ENCODE peak calls at places on chromosomes 4 and X, in five cellular contexts. One of them, this sample, is unnamed.
A peak's percentile ranks its signal among the peaks of the same experiment; 100 is the strongest.

GRCh38 chrX:44432641-44433040 is 89.2 kb upstream of the EFHC2 start:
- DNase-seq in caudate nucleus: no peak
- DNase-seq in COR-L47: no peak
- DNase-seq in stimulated activated CD8-positive, alpha-beta memory T cell treated with anti-CD3 and anti-CD28 coated beads, Interleukin-7, amount 100 ng/mL, for 24 hours: no peak
- DNase-seq in fibroblast of the aortic adventitia: no peak
- DNase-seq in this sample: peak; percentile 29

GRCh38 chr4:132572210-132572609 is 576.9 kb upstream of the PCDH10 start:
- DNase-seq in caudate nucleus: no peak
- DNase-seq in COR-L47: no peak
- DNase-seq in stimulated activated CD8-positive, alpha-beta memory T cell treated with anti-CD3 and anti-CD28 coated beads, Interleukin-7, amount 100 ng/mL, for 24 hours: no peak
- DNase-seq in fibroblast of the aortic adventitia: peak; percentile 87
- DNase-seq in this sample: no peak

GRCh38 chrX:57286507-57287251 is at the start of gene FAAH2:
- DNase-seq in caudate nucleus: no peak
- DNase-seq in COR-L47: peak; percentile 81
- DNase-seq in stimulated activated CD8-positive, alpha-beta memory T cell treated with anti-CD3 and anti-CD28 coated beads, Interleukin-7, amount 100 ng/mL, for 24 hours: peak; percentile 2
- DNase-seq in fibroblast of the aortic adventitia: no peak
- DNase-seq in this sample: no peak

GRCh38 chrX:151982217-151982616 is 7.7 kb upstream of the GABRE start:
- DNase-seq in caudate nucleus: no peak
- DNase-seq in COR-L47: no peak
- DNase-seq in stimulated activated CD8-positive, alpha-beta memory T cell treated with anti-CD3 and anti-CD28 coated beads, Interleukin-7, amount 100 ng/mL, for 24 hours: no peak
- DNase-seq in fibroblast of the aortic adventitia: peak; percentile 90
- DNase-seq in this sample: no peak

GRCh38 chr4:4474496-4474895 is 67.4 kb downstream of the STX18 start:
- DNase-seq in caudate nucleus: no peak
- DNase-seq in COR-L47: no peak
- DNase-seq in stimulated activated CD8-positive, alpha-beta memory T cell treated with anti-CD3 and anti-CD28 coated beads, Interleukin-7, amount 100 ng/mL, for 24 hours: no peak
- DNase-seq in fibroblast of the aortic adventitia: no peak
- DNase-seq in this sample: no peak

GRCh38 chrX:72142094-72142843 is 10.6 kb upstream of the RTL5 start:
- DNase-seq in caudate nucleus: no peak
- DNase-seq in COR-L47: peak; percentile 73
- DNase-seq in stimulated activated CD8-positive, alpha-beta memory T cell treated with anti-CD3 and anti-CD28 coated beads, Interleukin-7, amount 100 ng/mL, for 24 hours: no peak
- DNase-seq in fibroblast of the aortic adventitia: no peak
- DNase-seq in this sample: no peak

GRCh38 chrX:45351478-45351877 is 150.8 kb upstream of the DIPK2B start:
- DNase-seq in caudate nucleus: no peak
- DNase-seq in COR-L47: no peak
- DNase-seq in stimulated activated CD8-positive, alpha-beta memory T cell treated with anti-CD3 and anti-CD28 coated beads, Interleukin-7, amount 100 ng/mL, for 24 hours: no peak
- DNase-seq in fibroblast of the aortic adventitia: peak; percentile 74
- DNase-seq in this sample: no peak

GRCh38 chrX:154430916-154431315 is 2.4 kb downstream of the ATP6AP1 start:
- DNase-seq in caudate nucleus: no peak
- DNase-seq in COR-L47: no peak
- DNase-seq in stimulated activated CD8-positive, alpha-beta memory T cell treated with anti-CD3 and anti-CD28 coated beads, Interleukin-7, amount 100 ng/mL, for 24 hours: no peak
- DNase-seq in fibroblast of the aortic adventitia: no peak
- DNase-seq in this sample: no peak

GRCh38 chrX:47637546-47638195 is 7.9 kb upstream of the CFP start:
- DNase-seq in caudate nucleus: no peak
- DNase-seq in COR-L47: no peak
- DNase-seq in stimulated activated CD8-positive, alpha-beta memory T cell treated with anti-CD3 and anti-CD28 coated beads, Interleukin-7, amount 100 ng/mL, for 24 hours: no peak
- DNase-seq in fibroblast of the aortic adventitia: no peak
- DNase-seq in this sample: no peak

GRCh38 chr4:119788334-119789266 is 160.0 kb upstream of the PDE5A start:
- DNase-seq in caudate nucleus: no peak
- DNase-seq in COR-L47: no peak
- DNase-seq in stimulated activated CD8-positive, alpha-beta memory T cell treated with anti-CD3 and anti-CD28 coated beads, Interleukin-7, amount 100 ng/mL, for 24 hours: no peak
- DNase-seq in fibroblast of the aortic adventitia: no peak
- DNase-seq in this sample: no peak